ENCODE peak calls at places on chromosomes 12 and 14, in six cellular contexts. R is keratinocyte, X is mammary epithelial cell, Y is astrocyte, G is fibroblast of lung, C is IMR-90. B is an unnamed sample.

GRCh38 chr12:132500137-132500855 is 10.3 kb downstream of the FBRSL1 start:
- DNase-seq in R (no peak), X (no peak), Y (no peak), G (no peak), C (no peak), B (no peak)

GRCh38 chr14:29789475-29789874 is 138.2 kb downstream of the PRKD1 start:
- DNase-seq in R (no peak), X (no peak), Y (no peak), G (no peak), C (no peak), B (no peak)

GRCh38 chr12:93621986-93622385 is 49.5 kb downstream of the SOCS2 start:
- DNase-seq in R (no peak), X (no peak), Y (peak; percentile 90), G (peak; percentile 91), C (peak; percentile 63), B (no peak)

GRCh38 chr12:116266631-116267349 is 10.7 kb downstream of the MED13L start:
- DNase-seq in R (no peak), X (peak; percentile 54), Y (peak; percentile 26), G (peak; percentile 41), C (peak; percentile 59), B (peak; percentile 46)

GRCh38 chr14:96735509-96735908 is 61.7 kb upstream of the VRK1 start:
- DNase-seq in R (no peak), X (no peak), Y (no peak), G (no peak), C (no peak), B (no peak)

GRCh38 chr14:103372017-103372416 is 13.2 kb upstream of the MARK3 start:
- DNase-seq in R (no peak), X (no peak), Y (no peak), G (no peak), C (no peak), B (no peak)

GRCh38 chr12:65608319-65608916 is 215.9 kb upstream of the HMGA2 start:
- DNase-seq in R (no peak), X (peak; percentile 77), Y (peak; percentile 68), G (peak; percentile 74), C (peak; percentile 47), B (no peak)

GRCh38 chr12:53324113-53324778 is 2.8 kb upstream of the AAAS start:
- DNase-seq in R (no peak), X (peak; percentile 14), Y (no peak), G (no peak), C (no peak), B (no peak)

GRCh38 chr12:43425361-43425760 is 126.6 kb downstream of the ADAMTS20 start:
- DNase-seq in R (no peak), X (no peak), Y (no peak), G (no peak), C (no peak), B (no peak)

GRCh38 chr12:52178984-52179383 is 12.8 kb downstream of the KRT80 start:
- DNase-seq in R (no peak), X (no peak), Y (no peak), G (no peak), C (no peak), B (no peak)

GRCh38 chr12:58425481-58426392 is 484.4 kb downstream of the ATP23 start:
- DNase-seq in R (no peak), X (peak; percentile 92), Y (peak; percentile 95), G (peak; percentile 97), C (peak; percentile 94), B (peak; percentile 95)

GRCh38 chr14:35229495-35230089 is 62.6 kb upstream of the PSMA6 start:
- DNase-seq in R (no peak), X (no peak), Y (no peak), G (no peak), C (no peak), B (peak; percentile 41)

GRCh38 chr12:54207539-54208267 is 18.9 kb upstream of the SMUG1 start:
- DNase-seq in R (no peak), X (peak; percentile 81), Y (no peak), G (no peak), C (peak; percentile 37), B (peak; percentile 49)

GRCh38 chr12:5912437-5913334 is 32.4 kb downstream of the ANO2 start:
- DNase-seq in R (no peak), X (no peak), Y (no peak), G (no peak), C (no peak), B (no peak)

GRCh38 chr12:65510584-65511050 is 232.1 kb downstream of the MSRB3 start:
- DNase-seq in R (no peak), X (no peak), Y (peak; percentile 50), G (peak; percentile 63), C (no peak), B (peak; percentile 30)

GRCh38 chr14:23056956-23057756 is at the start of gene CDH24:
- DNase-seq in R (no peak), X (peak; percentile 62), Y (peak; percentile 34), G (peak; percentile 64), C (peak; percentile 57), B (peak; percentile 62)

GRCh38 chr14:75188520-75189267 is 12.3 kb upstream of the TMED10 start:
- DNase-seq in R (no peak), X (no peak), Y (no peak), G (no peak), C (no peak), B (no peak)

GRCh38 chr14:22427771-22428228 is 161.2 kb downstream of the DAD1 start:
- DNase-seq in R (no peak), X (peak; percentile 46), Y (peak; percentile 63), G (peak; percentile 68), C (peak; percentile 57), B (no peak)

GRCh38 chr12:68359669-68360068 is 27.5 kb upstream of the MDM1 start:
- DNase-seq in R (no peak), X (no peak), Y (no peak), G (no peak), C (no peak), B (no peak)

GRCh38 chr14:63203618-63204406 is 431 bp upstream of the RHOJ start:
- DNase-seq in R (no peak), X (peak; percentile 93), Y (peak; percentile 99), G (peak; percentile 99), C (peak; percentile 99), B (peak; percentile 100)

GRCh38 chr12:116520801-116521471 is 38.2 kb upstream of the MAP1LC3B2 start:
- DNase-seq in R (no peak), X (peak; percentile 73), Y (peak; percentile 84), G (peak; percentile 86), C (peak; percentile 33), B (peak; percentile 29)

GRCh38 chr12:91998316-91998715 is 147.3 kb downstream of the BTG1 start:
- DNase-seq in R (no peak), X (no peak), Y (no peak), G (no peak), C (no peak), B (no peak)

GRCh38 chr12:91991397-91992187 is 154.1 kb downstream of the BTG1 start:
- DNase-seq in R (no peak), X (peak; percentile 14), Y (peak; percentile 16), G (no peak), C (no peak), B (peak; percentile 55)

GRCh38 chr12:91993287-91994028 is 152.2 kb downstream of the BTG1 start:
- DNase-seq in R (no peak), X (no peak), Y (no peak), G (no peak), C (no peak), B (peak; percentile 69)

GRCh38 chr12:91990525-91990924 is 155.1 kb downstream of the BTG1 start:
- DNase-seq in R (no peak), X (no peak), Y (peak; percentile 52), G (peak; percentile 65), C (peak; percentile 63), B (peak; percentile 97)

DNA sequence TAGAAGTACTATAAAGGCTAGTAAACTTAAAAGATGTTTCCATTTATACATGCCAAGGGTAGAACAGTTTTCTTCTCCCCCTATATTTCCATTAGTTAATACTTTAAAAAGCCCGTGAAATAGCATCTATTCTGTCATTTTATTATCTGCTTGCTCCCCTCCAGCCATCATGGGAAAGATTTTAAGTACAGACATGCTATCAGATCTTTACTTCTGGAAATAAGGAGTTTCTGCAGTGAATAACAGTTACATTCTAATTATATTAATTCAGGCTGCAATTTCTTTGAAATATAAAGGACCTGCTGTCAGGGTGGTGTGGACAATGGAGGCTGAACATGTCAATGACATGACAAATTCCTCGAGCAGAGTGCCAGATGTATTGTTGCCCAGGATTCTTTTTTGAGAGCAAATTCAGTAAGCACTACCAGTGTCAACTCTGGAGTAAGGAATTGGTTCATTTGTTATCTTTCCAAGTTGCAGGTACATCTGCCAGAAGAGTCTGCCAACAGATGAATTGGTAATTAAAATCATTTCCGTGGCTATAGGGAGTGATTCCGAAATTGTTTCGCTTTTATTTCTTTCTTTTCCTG is 151.3 kb downstream of the BTG1 start:
- DNase-seq in R (no peak), X (no peak), Y (no peak), G (no peak), C (no peak), B (peak; percentile 42)
- H3K4me2 ChIP-seq in R (peak overlapping the region; percentile 31), X (peak overlapping the region; percentile 83), Y (peak overlapping the region; percentile 22), G (no peak overlapping the region), C (no peak overlapping the region), B (peak overlapping the region; percentile 66)

DNA sequence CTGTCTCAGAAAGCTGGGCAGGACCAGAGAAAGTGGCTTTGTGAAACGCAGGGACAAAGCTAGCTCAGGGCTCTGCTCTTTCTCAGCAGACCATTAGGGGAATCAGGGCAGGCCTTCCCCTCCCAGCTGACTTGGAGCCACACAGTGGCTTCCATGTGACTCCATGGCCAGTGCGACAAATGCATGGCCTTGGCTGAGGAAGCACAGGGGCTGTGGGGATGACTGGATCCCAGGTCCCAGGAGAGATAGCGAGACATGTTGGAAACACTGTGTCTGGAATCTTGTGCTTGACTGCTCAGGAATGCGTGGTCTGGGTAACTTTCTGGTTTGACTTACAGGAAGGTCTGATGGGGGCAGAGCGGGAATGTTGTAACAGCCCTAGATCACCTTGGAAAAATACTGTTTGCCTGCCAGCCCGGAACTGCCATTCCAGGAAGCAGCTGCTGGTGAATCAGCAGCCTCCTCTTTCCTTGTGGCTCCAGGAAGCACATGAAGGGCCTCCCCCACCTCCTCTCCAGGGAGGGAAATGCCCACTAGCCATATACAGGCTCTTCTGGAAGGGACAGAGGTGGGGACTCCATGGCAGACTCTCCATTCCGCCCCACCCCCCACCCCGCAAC is 133.5 kb upstream of the HIF1A start:
- DNase-seq in R (peak; percentile 94), X (peak; percentile 91), Y (peak; percentile 100), G (peak; percentile 100), C (peak; percentile 99), B (peak; percentile 99)
- TF ChIP-seq CTCF in R (peak; percentile 39), X (no peak), Y (no peak), G (no peak), C (no peak), B (no peak)

DNA sequence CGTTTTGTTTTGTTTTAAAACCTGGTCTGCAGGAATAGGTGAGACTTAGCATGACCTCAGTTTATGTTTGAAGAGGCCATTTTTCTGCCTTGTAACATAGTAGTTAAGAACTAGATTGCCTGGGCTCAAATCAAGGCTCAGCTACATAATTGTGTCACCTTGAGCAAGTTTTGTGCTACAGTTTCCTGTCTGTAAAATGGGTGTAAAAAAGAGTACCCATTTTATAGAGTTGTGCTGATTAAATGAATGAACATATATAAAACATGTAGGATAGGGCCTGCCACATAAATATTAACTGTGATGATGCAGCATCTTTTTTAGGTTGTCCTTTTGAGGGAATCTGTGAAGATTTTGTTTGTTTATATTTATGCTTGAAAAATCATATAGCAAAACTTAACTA is 7.2 kb downstream of the WNK1 start:
- DNase-seq in R (no peak), X (no peak), Y (no peak), G (no peak), C (no peak), B (no peak)
- H3K4me2 ChIP-seq in R (no peak overlapping the region), X (no peak overlapping the region), Y (no peak overlapping the region), G (no peak overlapping the region), C (no peak overlapping the region), B (no peak overlapping the region)

GRCh38 chr12:120737557-120738251 is 12.1 kb downstream of the ACADS start:
- DNase-seq in R (no peak), X (no peak), Y (no peak), G (no peak), C (no peak), B (no peak)
- TF ChIP-seq CTCF in R (no peak), X (peak; percentile 5), Y (peak; percentile 18), G (no peak), C (peak; percentile 24), B (peak; percentile 35)

B was measured in endothelial cell of umbilical vein.